ENCODE peak calls at places on chromosome 9, in four cellular contexts. C, A, I and K are unnamed samples.

GRCh38 chr9:74336161-74336560 is 161.0 kb upstream of the RORB start:
- DNase-seq in I (no peak), C (no peak), A (no peak), K (no peak)

GRCh38 chr9:36485647-36486453 is 85.8 kb upstream of the RNF38 start:
- DNase-seq in C (no peak), A (peak; percentile 5), I (no peak), K (no peak)

GRCh38 chr9:104009853-104010252 is 84.3 kb upstream of the SMC2 start:
- DNase-seq in I (no peak), C (no peak), A (no peak), K (no peak)

GRCh38 chr9:71706172-71706571 is 62.1 kb downstream of the CEMIP2 start:
- DNase-seq in C (no peak), I (no peak), A (no peak), K (no peak)

GRCh38 chr9:120941046-120941770 is 14.6 kb upstream of the TRAF1 start:
- DNase-seq in A (no peak), C (no peak), I (no peak), K (no peak)

GRCh38 chr9:129414377-129415021 is 206.4 kb downstream of the C9orf50 start:
- DNase-seq in A (peak; percentile 51), I (peak; percentile 48), C (no peak), K (no peak)

GRCh38 chr9:14275331-14275730 is 38.6 kb downstream of the NFIB start:
- DNase-seq in I (no peak), A (no peak), C (no peak), K (no peak)

GRCh38 chr9:2916382-2916985 is 72.6 kb upstream of the PUM3 start:
- DNase-seq in A (no peak), C (no peak), I (no peak), K (no peak)

GRCh38 chr9:98551511-98552286 is 157.0 kb downstream of the GABBR2 start:
- DNase-seq in A (no peak), I (no peak), C (no peak), K (no peak)

GRCh38 chr9:79335987-79336386 is 235.8 kb upstream of the TLE4 start:
- DNase-seq in C (no peak), I (no peak), A (no peak), K (no peak)

GRCh38 chr9:89383030-89383720 is 64.9 kb downstream of the SECISBP2 start:
- DNase-seq in A (no peak), I (no peak), C (no peak), K (no peak)

GRCh38 chr9:98401140-98402025 is 145.9 kb upstream of the TBC1D2 start:
- DNase-seq in C (no peak), I (no peak), A (peak; percentile 25), K (no peak)

GRCh38 chr9:72539824-72540347 is 18.5 kb downstream of the TMC1 start:
- DNase-seq in C (no peak), A (peak; percentile 78), I (no peak), K (peak; percentile 14)

GRCh38 chr9:116377179-116377790 is 223.7 kb downstream of the PAPPA start:
- DNase-seq in C (no peak), I (no peak), A (no peak), K (no peak)

GRCh38 chr9:78714591-78714990 is 417.7 kb downstream of the PSAT1 start:
- DNase-seq in C (no peak), A (no peak), I (no peak), K (no peak)

GRCh38 chr9:132670816-132671371 is 630 bp downstream of the GTF3C4 start:
- DNase-seq in C (peak; percentile 46), A (peak; percentile 45), I (no peak), K (peak; percentile 41)

GRCh38 chr9:97508852-97509251 is 7.4 kb downstream of the TMOD1 start:
- DNase-seq in I (no peak), C (no peak), A (no peak), K (no peak)

GRCh38 chr9:126440042-126440441 is 113.4 kb downstream of the MVB12B start:
- DNase-seq in C (no peak), I (no peak), A (no peak), K (no peak)

GRCh38 chr9:93496285-93496684 is 42.9 kb upstream of the FAM120AOS start:
- DNase-seq in C (no peak), A (no peak), I (no peak), K (no peak)

GRCh38 chr9:9874270-9874669 is 738.5 kb downstream of the PTPRD start:
- DNase-seq in A (no peak), C (no peak), I (no peak), K (no peak)

GRCh38 chr9:108056805-108057386 is 567.3 kb upstream of the KLF4 start:
- DNase-seq in I (no peak), C (no peak), A (no peak), K (no peak)

GRCh38 chr9:38162332-38162985 is 93.4 kb upstream of the SHB start:
- DNase-seq in C (no peak), A (no peak), I (no peak), K (no peak)

GRCh38 chr9:2761424-2761823 is 44.1 kb downstream of the KCNV2 start:
- DNase-seq in A (no peak), I (no peak), C (no peak), K (no peak)

GRCh38 chr9:99019523-99020331 is 76.0 kb downstream of the COL15A1 start:
- DNase-seq in I (no peak), A (no peak), C (no peak), K (no peak)

GRCh38 chr9:117739620-117740347 is 35.6 kb downstream of the TLR4 start:
- DNase-seq in I (no peak), A (no peak), C (no peak), K (no peak)

GRCh38 chr9:137711678-137712105 is 92.9 kb downstream of the EHMT1 start:
- DNase-seq in C (no peak), A (no peak), I (no peak), K (no peak)
- TF ChIP-seq ELF4 in C (no peak), A (no peak), I (no peak), K (no peak)

DNA sequence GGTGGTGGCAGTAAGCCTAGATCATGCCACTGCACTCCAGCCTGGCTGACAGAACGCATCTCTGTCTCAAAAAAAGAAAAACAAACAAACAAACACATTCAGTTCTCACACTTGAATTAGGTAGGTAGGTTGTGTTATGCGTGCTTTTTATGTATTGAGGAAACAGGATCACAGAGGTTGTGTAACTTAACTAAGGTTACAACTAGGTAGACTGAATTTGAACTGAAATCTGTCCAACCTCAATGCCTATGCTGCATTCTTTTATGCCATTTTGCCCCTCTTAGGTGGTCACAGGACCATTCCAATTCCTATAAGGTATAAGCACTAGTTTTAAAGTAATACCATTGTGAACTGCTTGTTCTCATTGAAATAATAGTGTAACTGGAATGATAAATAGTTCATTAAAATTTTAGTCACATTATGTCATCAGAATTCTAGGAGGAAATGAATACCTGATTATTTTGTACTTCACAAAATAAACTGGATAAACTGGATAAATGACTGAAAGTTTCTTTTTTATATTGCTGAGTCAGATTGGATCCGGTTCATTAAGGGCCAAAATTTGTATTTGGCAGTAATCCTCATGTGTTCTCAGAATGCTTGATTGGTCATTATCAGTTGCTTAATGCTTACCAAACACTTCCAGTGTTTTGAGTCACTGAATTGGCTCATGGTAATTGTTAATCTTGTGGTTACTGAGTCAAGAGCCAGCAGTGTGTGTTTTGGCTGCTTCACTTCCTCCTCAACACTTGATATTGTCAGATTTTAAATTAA is 7.1 kb downstream of the UBAP1 start:
- DNase-seq in A (peak; percentile 44), C (no peak), I (no peak), K (no peak)
- TF ChIP-seq ELF4 in A (no peak), C (no peak), I (no peak), K (no peak)

GRCh38 chr9:134168731-134169130 is 4.4 kb upstream of the RNU6ATAC start:
- DNase-seq in I (peak; percentile 17), A (peak; percentile 31), C (no peak), K (peak; percentile 44)
- TF ChIP-seq ELF4 in I (no peak), A (no peak), C (no peak), K (no peak)

GRCh38 chr9:130905902-130906726 is 9.5 kb upstream of the QRFP start:
- DNase-seq in C (no peak), A (no peak), I (peak; percentile 20), K (no peak)

GRCh38 chr9:130905125-130905901 is 8.7 kb upstream of the QRFP start:
- DNase-seq in A (no peak), I (no peak), C (no peak), K (no peak)

GRCh38 chr9:130908129-130908877 is 11.7 kb upstream of the QRFP start:
- DNase-seq in I (peak; percentile 45), C (no peak), A (no peak), K (no peak)

GRCh38 chr9:130908878-130909356 is 12.3 kb upstream of the QRFP start:
- DNase-seq in C (no peak), A (no peak), I (no peak), K (no peak)

GRCh38 chr9:130906727-130907416 is 10.3 kb upstream of the QRFP start:
- DNase-seq in I (no peak), C (no peak), A (no peak), K (no peak)
- TF ChIP-seq ELF4 in I (no peak), C (no peak), A (no peak), K (no peak)

DNA sequence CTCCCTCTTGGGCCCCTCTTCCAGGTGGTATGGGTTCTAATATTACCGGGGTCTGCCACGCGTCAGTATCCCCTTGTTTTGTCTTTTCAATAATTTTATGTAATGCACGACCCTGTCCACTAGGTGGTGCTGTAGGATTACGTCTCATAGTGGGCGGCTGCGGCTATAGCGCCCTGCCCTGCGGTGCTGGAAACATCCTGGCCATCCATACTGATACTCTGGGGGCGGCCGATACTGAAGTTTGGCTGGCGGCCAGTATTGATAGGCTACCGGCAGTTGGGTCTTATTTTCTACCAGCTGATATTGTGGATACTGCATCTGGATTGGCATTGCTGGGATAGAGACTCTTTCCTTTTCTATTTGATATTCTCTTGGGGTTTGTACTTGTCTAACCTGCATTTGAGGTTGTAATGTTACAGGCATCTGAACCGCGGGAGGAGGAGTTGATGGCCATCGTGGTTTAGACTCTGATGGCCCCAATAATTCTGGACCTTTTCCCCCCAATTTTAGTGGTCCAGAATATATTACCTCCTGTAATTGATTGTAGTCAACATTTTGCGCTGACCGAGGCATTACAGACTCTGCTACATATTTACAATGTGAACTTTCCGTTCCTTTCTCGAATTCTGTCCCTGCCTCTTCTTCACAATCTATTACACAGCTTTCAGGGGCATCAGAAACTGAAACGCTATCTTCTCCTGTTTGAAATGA is 3.3 kb upstream of the TMEM141 start:
- DNase-seq in A (peak; percentile 91), C (peak; percentile 68), I (peak; percentile 81), K (peak; percentile 78)
- TF ChIP-seq ELF4 in A (no peak), C (no peak), I (no peak), K (no peak)

GRCh38 chr9:123327697-123328100 is 28.3 kb upstream of the CRB2 start:
- DNase-seq in I (no peak), A (no peak), C (no peak), K (no peak)
- TF ChIP-seq ELF4 in I (no peak), A (no peak), C (no peak), K (no peak)

DNA sequence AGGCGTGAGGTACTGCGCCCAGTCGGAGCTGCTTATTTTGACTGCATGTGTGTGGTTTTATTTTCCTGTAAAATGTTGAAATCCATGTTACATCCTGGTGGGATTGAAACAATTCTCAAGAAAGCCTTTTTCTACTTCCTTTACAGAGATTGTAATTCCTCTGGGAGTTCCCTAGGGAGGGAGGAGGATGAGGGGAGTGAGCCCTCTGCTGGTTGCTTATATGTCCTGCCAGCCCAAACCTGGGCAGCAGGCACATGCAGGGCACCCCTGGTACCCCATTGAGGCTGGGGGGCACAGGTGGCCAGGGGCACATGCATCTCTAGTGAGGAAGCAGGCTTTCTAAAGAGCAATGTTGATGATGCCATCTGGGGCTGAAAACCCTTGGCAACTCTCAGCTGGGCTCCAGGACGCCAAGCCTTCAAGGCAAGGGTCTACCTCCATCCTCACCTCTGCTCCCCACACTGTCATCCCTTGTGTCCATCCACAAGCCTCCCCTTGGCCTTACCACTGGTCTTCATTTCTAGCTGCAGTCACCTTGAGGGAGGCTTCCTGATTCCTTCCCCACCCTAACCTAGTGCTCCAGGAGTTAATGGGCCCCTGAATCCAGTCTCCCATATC is 84.7 kb upstream of the TNFSF8 start:
- DNase-seq in C (peak; percentile 44), I (peak; percentile 7), A (peak; percentile 17), K (peak; percentile 59)
- TF ChIP-seq ELF4 in C (no peak), I (no peak), A (no peak), K (no peak)